ENCODE peak calls at places on chromosomes 5 and 9, in five cellular contexts. H, D, N, T and L are unnamed samples.

GRCh38 chr5:154397652-154398406 is 48.0 kb upstream of the SAP30L start:
- DNase-seq in H (peak; percentile 38), D (no peak), N (no peak), T (peak; percentile 43), L (no peak)

GRCh38 chr9:35262064-35262463 is 100.3 kb downstream of the UNC13B start:
- DNase-seq in H (no peak), D (no peak), N (no peak), T (no peak), L (no peak)

GRCh38 chr5:135194573-135195266 is 160.7 kb upstream of the PITX1 start:
- DNase-seq in H (peak; percentile 19), D (no peak), N (no peak), T (no peak), L (no peak)

GRCh38 chr9:95132406-95133350 is 184.8 kb downstream of the FANCC start:
- DNase-seq in H (no peak), D (no peak), N (no peak), T (no peak), L (no peak)

GRCh38 chr5:98977723-98978122 is 48.9 kb upstream of the CHD1 start:
- DNase-seq in H (no peak), D (no peak), N (no peak), T (peak; percentile 60), L (no peak)

GRCh38 chr9:93209097-93209496 is 25.2 kb downstream of the WNK2 start:
- DNase-seq in H (no peak), D (no peak), N (no peak), T (no peak), L (no peak)

GRCh38 chr9:127878001-127878651 is 651 bp upstream of the AK1 start:
- DNase-seq in H (no peak), D (no peak), N (no peak), T (no peak), L (no peak)

GRCh38 chr5:67520161-67520886 is 323.7 kb upstream of the CD180 start:
- DNase-seq in H (no peak), D (no peak), N (no peak), T (no peak), L (no peak)

GRCh38 chr9:69655065-69655464 is 17.1 kb downstream of the APBA1 start:
- DNase-seq in H (no peak), D (no peak), N (no peak), T (no peak), L (no peak)

GRCh38 chr5:7856855-7857254 is 5.9 kb upstream of the CFAP90 start:
- DNase-seq in H (peak; percentile 47), D (no peak), N (no peak), T (no peak), L (no peak)

GRCh38 chr9:126394802-126395201 is 68.2 kb downstream of the MVB12B start:
- DNase-seq in H (no peak), D (no peak), N (peak; percentile 61), T (no peak), L (no peak)

GRCh38 chr9:136107155-136107952 is 11.3 kb downstream of the TMEM250 start:
- DNase-seq in H (no peak), D (peak; percentile 50), N (no peak), T (no peak), L (peak; percentile 39)

GRCh38 chr9:131876486-131876885 is 136.6 kb upstream of the RAPGEF1 start:
- DNase-seq in H (no peak), D (no peak), N (no peak), T (no peak), L (no peak)

GRCh38 chr9:128056887-128057723 is 10.0 kb downstream of the NAIF1 start:
- DNase-seq in H (peak; percentile 85), D (no peak), N (no peak), T (peak; percentile 39), L (no peak)

GRCh38 chr5:171271798-171272197 is 37.2 kb upstream of the TLX3 start:
- DNase-seq in H (no peak), D (no peak), N (no peak), T (no peak), L (no peak)

GRCh38 chr5:177035982-177036381 is 13.5 kb downstream of the ZNF346 start:
- DNase-seq in H (no peak), D (no peak), N (no peak), T (peak; percentile 65), L (no peak)

GRCh38 chr9:137620581-137620980 is 1.8 kb downstream of the EHMT1 start:
- DNase-seq in H (no peak), D (no peak), N (no peak), T (no peak), L (no peak)

GRCh38 chr5:674630-675011 is 18.5 kb downstream of the TPPP start:
- DNase-seq in H (no peak), D (no peak), N (no peak), T (no peak), L (no peak)

GRCh38 chr5:145553177-145553576 is 282.0 kb downstream of the PRELID2 start:
- DNase-seq in H (no peak), D (no peak), N (no peak), T (no peak), L (no peak)

GRCh38 chr9:21543187-21543586 is 61.1 kb upstream of the IFNE start:
- DNase-seq in H (no peak), D (no peak), N (no peak), T (no peak), L (no peak)

GRCh38 chr9:21550392-21550791 is 68.3 kb upstream of the IFNE start:
- DNase-seq in H (no peak), D (no peak), N (no peak), T (no peak), L (no peak)

GRCh38 chr9:21549890-21550289 is 67.8 kb upstream of the IFNE start:
- DNase-seq in H (no peak), D (no peak), N (no peak), T (no peak), L (no peak)

GRCh38 chr9:21549251-21549765 is 67.2 kb upstream of the IFNE start:
- DNase-seq in H (no peak), D (no peak), N (no peak), T (peak; percentile 51), L (no peak)

GRCh38 chr9:21546949-21547348 is 64.8 kb upstream of the IFNE start:
- DNase-seq in H (no peak), D (no peak), N (no peak), T (no peak), L (no peak)
- H3K4me1 ChIP-seq in H (no peaks in the 10 kb centered on the region), D (no peaks in the 10 kb centered on the region), N (no peaks in the 10 kb centered on the region), T (peaks cover 30% of the 10 kb centered on the region), L (no peaks in the 10 kb centered on the region)

DNA sequence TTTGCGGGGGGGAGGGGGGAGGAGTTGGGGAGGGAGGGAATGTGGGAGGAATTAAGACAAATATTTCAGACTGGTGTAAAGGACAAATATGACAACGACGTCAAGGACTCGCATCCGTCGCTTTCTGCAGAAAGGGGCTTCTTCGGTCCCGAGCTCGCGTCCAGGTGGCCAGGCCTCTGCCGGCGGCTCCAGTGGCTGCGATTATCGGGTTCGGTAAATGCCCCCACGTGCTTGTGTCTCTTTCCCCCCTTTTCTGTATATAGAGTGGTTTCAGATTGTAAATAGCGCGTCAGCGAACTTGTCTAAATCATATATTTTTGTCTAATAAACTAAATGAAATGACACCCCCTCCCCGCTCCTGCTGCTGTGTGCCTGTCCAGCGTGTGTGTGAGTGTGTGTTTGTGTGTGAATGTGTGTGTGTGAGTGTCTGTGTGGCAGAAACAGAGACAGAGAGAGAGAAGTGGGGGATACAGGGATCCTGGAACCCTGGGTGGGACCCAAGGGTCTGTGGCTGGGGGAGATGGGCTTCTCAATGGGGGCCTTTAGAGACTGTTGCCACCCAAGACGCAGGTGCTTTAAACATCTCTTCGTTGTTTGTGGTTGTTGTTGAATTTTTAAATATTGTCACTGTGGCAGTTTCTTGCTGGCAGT is 5.6 kb downstream of the IRX1 start:
- DNase-seq in H (no peak), D (no peak), N (no peak), T (no peak), L (no peak)
- H3K4me3 ChIP-seq in H (no peak overlapping the region), D (no peak overlapping the region), N (no peak overlapping the region), T (no peak overlapping the region), L (no peak overlapping the region)

GRCh38 chr5:168727547-168728120 is 148.5 kb upstream of the PANK3 start:
- DNase-seq in H (no peak), D (no peak), N (no peak), T (no peak), L (no peak)
- H3K4me1 ChIP-seq in H (no peaks in the 10 kb centered on the region), D (no peaks in the 10 kb centered on the region), N (no peaks in the 10 kb centered on the region), T (no peaks in the 10 kb centered on the region), L (no peaks in the 10 kb centered on the region)

DNA sequence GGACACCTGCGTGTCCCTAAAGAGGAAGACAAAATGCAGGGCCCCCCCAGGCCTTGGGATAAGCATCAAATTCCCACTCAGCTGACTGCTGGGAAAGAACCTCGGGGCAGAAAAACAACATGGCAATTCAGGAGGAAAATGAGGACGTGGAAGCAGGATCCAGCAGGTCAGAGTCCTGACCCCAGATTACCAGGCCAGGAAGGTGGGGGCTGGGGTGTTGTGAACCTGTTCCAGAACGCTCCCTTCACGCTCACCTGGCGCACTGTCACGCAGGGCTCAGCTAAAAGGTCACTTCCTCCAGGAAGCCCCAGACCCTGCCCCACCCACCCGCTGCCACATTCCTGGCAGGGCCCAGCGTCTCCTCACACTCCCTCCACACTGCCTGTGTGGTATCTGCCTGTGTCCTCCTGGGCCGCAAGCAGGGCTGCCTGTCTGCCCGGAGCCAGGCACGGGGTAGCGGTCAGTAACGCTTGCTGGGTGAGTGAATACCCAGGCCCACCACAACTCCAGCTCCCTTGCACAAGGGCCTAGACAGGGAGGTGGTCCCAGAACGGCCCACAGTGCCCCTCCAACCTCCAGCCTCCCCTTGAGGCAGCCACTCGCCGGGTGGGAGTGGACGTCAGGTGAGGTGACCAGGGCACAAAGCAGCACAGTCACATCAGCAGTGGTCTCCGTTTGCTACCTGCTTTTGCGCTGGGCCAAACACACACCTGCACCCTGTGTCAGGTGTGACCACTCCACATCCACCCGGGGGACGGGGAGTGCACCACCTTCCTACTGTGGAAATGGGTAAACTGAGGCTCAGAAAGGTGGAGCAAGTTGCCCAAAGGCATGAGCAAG is 18.1 kb downstream of the VAV2 start:
- DNase-seq in H (no peak), D (no peak), N (no peak), T (no peak), L (no peak)
- H3K4me3 ChIP-seq in H (no peak overlapping the region), D (no peak overlapping the region), N (no peak overlapping the region), T (no peak overlapping the region), L (no peak overlapping the region)